ENCODE peak calls at places on chromosomes 1 and 21, in five cellular contexts. One of them, this sample, is unnamed.

GRCh38 chr1:225354906-225355305 is 72.9 kb downstream of the LBR start:
- DNase-seq in fibroblast of the aortic adventitia: no peak
- DNase-seq in fibroblast of lung: peak; percentile 3
- DNase-seq in cardiac fibroblast: peak; percentile 5
- DNase-seq in brain microvascular endothelial cell: no peak
- DNase-seq in this sample: no peak

GRCh38 chr1:81549588-81550127 is 251.1 kb upstream of the ADGRL2 start:
- DNase-seq in fibroblast of the aortic adventitia: peak; percentile 73
- DNase-seq in fibroblast of lung: peak; percentile 72
- DNase-seq in cardiac fibroblast: peak; percentile 74
- DNase-seq in brain microvascular endothelial cell: peak; percentile 27
- DNase-seq in this sample: peak; percentile 67

GRCh38 chr1:11650331-11650991 is 3.8 kb downstream of the FBXO2 start:
- DNase-seq in fibroblast of the aortic adventitia: peak; percentile 50
- DNase-seq in fibroblast of lung: peak; percentile 68
- DNase-seq in cardiac fibroblast: peak; percentile 74
- DNase-seq in brain microvascular endothelial cell: peak; percentile 47
- DNase-seq in this sample: peak; percentile 45

GRCh38 chr21:36186506-36187399 is 30.1 kb downstream of the DOP1B start:
- DNase-seq in fibroblast of the aortic adventitia: no peak
- DNase-seq in fibroblast of lung: no peak
- DNase-seq in cardiac fibroblast: no peak
- DNase-seq in brain microvascular endothelial cell: no peak
- DNase-seq in this sample: no peak

GRCh38 chr1:6004412-6005123 is 12.3 kb upstream of the NPHP4 start:
- DNase-seq in fibroblast of the aortic adventitia: no peak
- DNase-seq in fibroblast of lung: no peak
- DNase-seq in cardiac fibroblast: no peak
- DNase-seq in brain microvascular endothelial cell: no peak
- DNase-seq in this sample: no peak

GRCh38 chr1:45973106-45973505 is 159.3 kb downstream of the PIK3R3 start:
- DNase-seq in fibroblast of the aortic adventitia: no peak
- DNase-seq in fibroblast of lung: no peak
- DNase-seq in cardiac fibroblast: no peak
- DNase-seq in brain microvascular endothelial cell: no peak
- DNase-seq in this sample: no peak

GRCh38 chr1:180623579-180624347 is 8.1 kb upstream of the XPR1 start:
- DNase-seq in fibroblast of the aortic adventitia: peak; percentile 44
- DNase-seq in fibroblast of lung: peak; percentile 54
- DNase-seq in cardiac fibroblast: peak; percentile 61
- DNase-seq in brain microvascular endothelial cell: peak; percentile 38
- DNase-seq in this sample: peak; percentile 41

GRCh38 chr1:64915381-64916274 is 50.7 kb downstream of the JAK1 start:
- DNase-seq in fibroblast of the aortic adventitia: peak; percentile 74
- DNase-seq in fibroblast of lung: peak; percentile 73
- DNase-seq in cardiac fibroblast: peak; percentile 94
- DNase-seq in brain microvascular endothelial cell: peak; percentile 93
- DNase-seq in this sample: peak; percentile 90

GRCh38 chr1:154551474-154551873 is 7.0 kb downstream of the UBE2Q1 start:
- DNase-seq in fibroblast of the aortic adventitia: no peak
- DNase-seq in fibroblast of lung: no peak
- DNase-seq in cardiac fibroblast: no peak
- DNase-seq in brain microvascular endothelial cell: no peak
- DNase-seq in this sample: no peak

GRCh38 chr1:93256433-93256832 is 75.9 kb downstream of the CCDC18 start:
- DNase-seq in fibroblast of the aortic adventitia: no peak
- DNase-seq in fibroblast of lung: no peak
- DNase-seq in cardiac fibroblast: no peak
- DNase-seq in brain microvascular endothelial cell: no peak
- DNase-seq in this sample: no peak

GRCh38 chr1:99652881-99653281 is 7.0 kb downstream of the PALMD start:
- DNase-seq in fibroblast of the aortic adventitia: no peak
- DNase-seq in fibroblast of lung: no peak
- DNase-seq in cardiac fibroblast: peak; percentile 76
- DNase-seq in brain microvascular endothelial cell: no peak
- DNase-seq in this sample: no peak

GRCh38 chr1:40539338-40539737 is 7.9 kb downstream of the ZNF684 start:
- DNase-seq in fibroblast of the aortic adventitia: no peak
- DNase-seq in fibroblast of lung: no peak
- DNase-seq in cardiac fibroblast: no peak
- DNase-seq in brain microvascular endothelial cell: no peak
- DNase-seq in this sample: no peak

GRCh38 chr21:38853421-38853919 is 47.7 kb downstream of the ETS2 start:
- DNase-seq in fibroblast of the aortic adventitia: peak; percentile 85
- DNase-seq in fibroblast of lung: peak; percentile 87
- DNase-seq in cardiac fibroblast: peak; percentile 99
- DNase-seq in brain microvascular endothelial cell: peak; percentile 95
- DNase-seq in this sample: peak; percentile 95

GRCh38 chr1:153677718-153678518 is 570 bp upstream of the NPR1 start:
- DNase-seq in fibroblast of the aortic adventitia: peak; percentile 63
- DNase-seq in fibroblast of lung: peak; percentile 63
- DNase-seq in cardiac fibroblast: peak; percentile 67
- DNase-seq in brain microvascular endothelial cell: peak; percentile 39
- DNase-seq in this sample: peak; percentile 61

GRCh38 chr1:40397258-40397657 is 23.7 kb downstream of the SMAP2 start:
- DNase-seq in fibroblast of the aortic adventitia: no peak
- DNase-seq in fibroblast of lung: no peak
- DNase-seq in cardiac fibroblast: no peak
- DNase-seq in brain microvascular endothelial cell: no peak
- DNase-seq in this sample: no peak

GRCh38 chr1:157291083-157291482 is 152.9 kb upstream of the ETV3 start:
- DNase-seq in fibroblast of the aortic adventitia: no peak
- DNase-seq in fibroblast of lung: no peak
- DNase-seq in cardiac fibroblast: no peak
- DNase-seq in brain microvascular endothelial cell: no peak
- DNase-seq in this sample: no peak

GRCh38 chr1:203326830-203327683 is 21.7 kb downstream of the BTG2 start:
- DNase-seq in fibroblast of the aortic adventitia: peak; percentile 83
- DNase-seq in fibroblast of lung: peak; percentile 80
- DNase-seq in cardiac fibroblast: peak; percentile 86
- DNase-seq in brain microvascular endothelial cell: peak; percentile 73
- DNase-seq in this sample: peak; percentile 74

GRCh38 chr1:117664314-117664713 is 58.5 kb downstream of the TENT5C start:
- DNase-seq in fibroblast of the aortic adventitia: no peak
- DNase-seq in fibroblast of lung: no peak
- DNase-seq in cardiac fibroblast: no peak
- DNase-seq in brain microvascular endothelial cell: no peak
- DNase-seq in this sample: no peak

GRCh38 chr1:243488459-243489163 is 232.8 kb downstream of the SDCCAG8 start:
- DNase-seq in fibroblast of the aortic adventitia: no peak
- DNase-seq in fibroblast of lung: no peak
- DNase-seq in cardiac fibroblast: no peak
- DNase-seq in brain microvascular endothelial cell: no peak
- DNase-seq in this sample: no peak

GRCh38 chr1:160629286-160630210 is 17.3 kb downstream of the SLAMF1 start:
- DNase-seq in fibroblast of the aortic adventitia: no peak
- DNase-seq in fibroblast of lung: no peak
- DNase-seq in cardiac fibroblast: no peak
- DNase-seq in brain microvascular endothelial cell: no peak
- DNase-seq in this sample: no peak
- H3K4me3 ChIP-seq in fibroblast of the aortic adventitia: no peak overlapping the region
- H3K4me3 ChIP-seq in fibroblast of lung: no peak overlapping the region
- H3K4me3 ChIP-seq in cardiac fibroblast: no peak overlapping the region
- H3K4me3 ChIP-seq in brain microvascular endothelial cell: no peak overlapping the region
- H3K4me3 ChIP-seq in this sample: no peak overlapping the region

GRCh38 chr21:31683029-31683428 is 23.5 kb downstream of the SOD1 start:
- DNase-seq in fibroblast of the aortic adventitia: no peak
- DNase-seq in fibroblast of lung: no peak
- DNase-seq in cardiac fibroblast: no peak
- DNase-seq in brain microvascular endothelial cell: no peak
- DNase-seq in this sample: no peak
- TF ChIP-seq CTCF in fibroblast of the aortic adventitia: no peak
- TF ChIP-seq CTCF in fibroblast of lung: no peak
- TF ChIP-seq CTCF in cardiac fibroblast: no peak
- TF ChIP-seq CTCF in brain microvascular endothelial cell: peak; percentile 34
- TF ChIP-seq CTCF in this sample: no peak

GRCh38 chr21:45209046-45209445 is 78.6 kb downstream of the POFUT2 start:
- DNase-seq in fibroblast of the aortic adventitia: peak; percentile 64
- DNase-seq in fibroblast of lung: peak; percentile 80
- DNase-seq in cardiac fibroblast: peak; percentile 80
- DNase-seq in brain microvascular endothelial cell: no peak
- DNase-seq in this sample: peak; percentile 77
- H3K4me3 ChIP-seq in fibroblast of the aortic adventitia: no peak overlapping the region
- H3K4me3 ChIP-seq in fibroblast of lung: no peak overlapping the region
- H3K4me3 ChIP-seq in cardiac fibroblast: no peak overlapping the region
- H3K4me3 ChIP-seq in brain microvascular endothelial cell: no peak overlapping the region
- H3K4me3 ChIP-seq in this sample: no peak overlapping the region

GRCh38 chr1:201896951-201897391 is 8.3 kb downstream of the SHISA4 start:
- DNase-seq in fibroblast of the aortic adventitia: peak; percentile 59
- DNase-seq in fibroblast of lung: peak; percentile 70
- DNase-seq in cardiac fibroblast: peak; percentile 74
- DNase-seq in brain microvascular endothelial cell: no peak
- DNase-seq in this sample: peak; percentile 69
- TF ChIP-seq CTCF in fibroblast of the aortic adventitia: no peak
- TF ChIP-seq CTCF in fibroblast of lung: no peak
- TF ChIP-seq CTCF in cardiac fibroblast: no peak
- TF ChIP-seq CTCF in brain microvascular endothelial cell: peak; percentile 11
- TF ChIP-seq CTCF in this sample: peak; percentile 4

GRCh38 chr1:169782596-169782995 is 12.1 kb downstream of the METTL18 start:
- DNase-seq in fibroblast of the aortic adventitia: no peak
- DNase-seq in fibroblast of lung: no peak
- DNase-seq in cardiac fibroblast: no peak
- DNase-seq in brain microvascular endothelial cell: no peak
- DNase-seq in this sample: no peak
- H3K4me3 ChIP-seq in fibroblast of the aortic adventitia: no peak overlapping the region
- H3K4me3 ChIP-seq in fibroblast of lung: no peak overlapping the region
- H3K4me3 ChIP-seq in cardiac fibroblast: no peak overlapping the region
- H3K4me3 ChIP-seq in brain microvascular endothelial cell: no peak overlapping the region
- H3K4me3 ChIP-seq in this sample: no peak overlapping the region

GRCh38 chr1:191831572-191831971 is 326.7 kb upstream of the RGS18 start:
- DNase-seq in fibroblast of the aortic adventitia: peak; percentile 2
- DNase-seq in fibroblast of lung: peak; percentile 15
- DNase-seq in cardiac fibroblast: no peak
- DNase-seq in brain microvascular endothelial cell: no peak
- DNase-seq in this sample: no peak
- TF ChIP-seq CTCF in fibroblast of the aortic adventitia: no peak
- TF ChIP-seq CTCF in fibroblast of lung: no peak
- TF ChIP-seq CTCF in cardiac fibroblast: no peak
- TF ChIP-seq CTCF in brain microvascular endothelial cell: peak; percentile 31
- TF ChIP-seq CTCF in this sample: no peak

GRCh38 chr21:33112151-33112550 is 42.2 kb downstream of the OLIG1 start:
- DNase-seq in fibroblast of the aortic adventitia: no peak
- DNase-seq in fibroblast of lung: no peak
- DNase-seq in cardiac fibroblast: no peak
- DNase-seq in brain microvascular endothelial cell: no peak
- DNase-seq in this sample: no peak

GRCh38 chr21:33112670-33113596 is 43.0 kb downstream of the OLIG1 start:
- DNase-seq in fibroblast of the aortic adventitia: no peak
- DNase-seq in fibroblast of lung: no peak
- DNase-seq in cardiac fibroblast: no peak
- DNase-seq in brain microvascular endothelial cell: no peak
- DNase-seq in this sample: no peak

GRCh38 chr21:33110340-33110715 is 40.4 kb downstream of the OLIG1 start:
- DNase-seq in fibroblast of the aortic adventitia: no peak
- DNase-seq in fibroblast of lung: no peak
- DNase-seq in cardiac fibroblast: no peak
- DNase-seq in brain microvascular endothelial cell: no peak
- DNase-seq in this sample: no peak

GRCh38 chr21:33111577-33111976 is 41.6 kb downstream of the OLIG1 start:
- DNase-seq in fibroblast of the aortic adventitia: no peak
- DNase-seq in fibroblast of lung: no peak
- DNase-seq in cardiac fibroblast: no peak
- DNase-seq in brain microvascular endothelial cell: no peak
- DNase-seq in this sample: no peak

DNA sequence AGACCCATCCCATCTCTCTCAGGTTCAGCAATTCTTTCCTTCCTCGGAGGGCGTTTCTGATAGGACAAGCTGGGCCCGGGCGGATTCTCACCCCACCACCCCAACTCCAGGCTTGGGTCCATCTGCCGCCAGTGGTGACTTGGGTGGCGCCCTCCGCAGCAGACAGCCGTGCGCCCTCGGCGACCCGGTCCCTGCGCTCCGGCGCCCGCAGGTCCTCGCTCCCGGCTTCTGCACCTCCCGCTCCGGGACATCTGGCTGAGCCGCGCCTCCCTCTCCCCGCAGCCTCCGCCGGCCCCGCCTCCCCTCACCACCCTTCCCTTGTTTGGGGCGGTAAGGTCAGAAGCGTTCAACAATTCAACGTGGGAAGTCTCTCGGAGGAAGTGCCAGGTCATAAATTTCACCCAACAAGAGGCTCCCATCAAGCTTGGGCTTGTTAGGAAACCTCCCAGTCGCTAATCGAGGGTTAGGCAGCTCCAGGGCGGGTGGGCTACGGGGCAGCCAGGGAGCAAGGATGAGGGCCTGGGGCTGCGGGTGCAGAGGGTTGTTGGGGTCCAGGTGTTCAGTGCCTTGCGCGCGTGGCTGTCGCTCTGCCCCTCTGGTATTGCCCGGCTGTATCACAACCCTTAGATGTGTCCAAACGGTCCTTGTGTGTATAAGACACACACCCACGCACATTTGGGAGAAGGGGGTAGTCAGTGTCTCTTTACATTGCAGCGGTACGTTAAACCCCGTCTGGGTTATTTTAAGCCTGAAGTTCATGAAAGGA is 39.8 kb downstream of the OLIG1 start:
- DNase-seq in fibroblast of the aortic adventitia: no peak
- DNase-seq in fibroblast of lung: no peak
- DNase-seq in cardiac fibroblast: no peak
- DNase-seq in brain microvascular endothelial cell: no peak
- DNase-seq in this sample: no peak
- H3K4me3 ChIP-seq in fibroblast of the aortic adventitia: no peak overlapping the region
- H3K4me3 ChIP-seq in fibroblast of lung: no peak overlapping the region
- H3K4me3 ChIP-seq in cardiac fibroblast: no peak overlapping the region
- H3K4me3 ChIP-seq in brain microvascular endothelial cell: no peak overlapping the region
- H3K4me3 ChIP-seq in this sample: no peak overlapping the region

GRCh38 chr1:232447125-232447524 is 182.8 kb downstream of the SIPA1L2 start:
- DNase-seq in fibroblast of the aortic adventitia: no peak
- DNase-seq in fibroblast of lung: no peak
- DNase-seq in cardiac fibroblast: no peak
- DNase-seq in brain microvascular endothelial cell: no peak
- DNase-seq in this sample: no peak
- TF ChIP-seq CTCF in fibroblast of the aortic adventitia: no peak
- TF ChIP-seq CTCF in fibroblast of lung: no peak
- TF ChIP-seq CTCF in cardiac fibroblast: no peak
- TF ChIP-seq CTCF in brain microvascular endothelial cell: no peak
- TF ChIP-seq CTCF in this sample: no peak